ENCODE peak calls at places on chromosomes 7 and 10, in nine cellular contexts. P, Q, K, D, U, O, M, J and G are unnamed samples.

GRCh38 chr10:29950391-29950790 is 109.0 kb downstream of the JCAD start:
- DNase-seq in U (no peak), M (no peak), D (no peak), J (no peak), O (no peak), Q (no peak), P (no peak), K (no peak), G (no peak)

GRCh38 chr7:2151235-2151634 is 81.5 kb downstream of the MAD1L1 start:
- DNase-seq in P (no peak), D (no peak), K (no peak), M (no peak), U (no peak), J (no peak), O (no peak), Q (no peak), G (no peak)

GRCh38 chr7:3575753-3576531 is 274.9 kb downstream of the SDK1 start:
- DNase-seq in M (no peak), U (no peak), O (no peak), J (no peak), K (no peak), D (no peak), Q (no peak), P (no peak), G (no peak)

GRCh38 chr7:73622909-73623797 is 1.2 kb downstream of the MLXIPL start:
- DNase-seq in K (no peak), J (peak), U (no peak), O (no peak), Q (no peak), M (no peak), P (no peak), D (no peak), G (peak)

GRCh38 chr10:5971315-5971832 is 6.0 kb downstream of the IL15RA start:
- DNase-seq in Q (no peak), D (no peak), U (no peak), J (peak), K (no peak), M (no peak), P (peak), O (no peak), G (no peak)

GRCh38 chr10:5679606-5680005 is 5.0 kb upstream of the TASOR2 start:
- DNase-seq in K (no peak), D (no peak), Q (no peak), J (no peak), O (no peak), P (no peak), M (peak), U (no peak), G (no peak)

GRCh38 chr7:108335264-108335918 is 120.8 kb downstream of the NRCAM start:
- DNase-seq in J (no peak), M (peak), K (peak), P (no peak), D (peak), O (no peak), Q (no peak), U (no peak), G (peak)

GRCh38 chr7:29987821-29988317 is 1.7 kb downstream of the SCRN1 start:
- DNase-seq in K (peak), O (no peak), J (no peak), Q (no peak), D (peak), U (peak), P (no peak), M (peak), G (no peak)

GRCh38 chr7:33743594-33743993 is 161.7 kb upstream of the BMPER start:
- DNase-seq in O (no peak), P (no peak), D (no peak), K (no peak), J (no peak), Q (no peak), U (no peak), M (peak), G (no peak)